ENCODE peak calls at places on chromosomes 11 and 22, in four cellular contexts. C, P, X and W are unnamed samples.

GRCh38 chr22:29700949-29701927 is 18.6 kb upstream of the CABP7 start:
- DNase-seq in C (peak), P (peak), X (no peak), W (peak)

GRCh38 chr22:43260818-43261217 is 73.9 kb upstream of the TTLL12 start:
- DNase-seq in C (peak), P (no peak), X (no peak), W (no peak)

GRCh38 chr11:2929511-2929879 is 275 bp upstream of the PHLDA2 start:
- DNase-seq in C (peak), P (peak), X (no peak), W (peak)

GRCh38 chr11:79083346-79083745 is 357.5 kb downstream of the TENM4 start:
- DNase-seq in C (peak), P (no peak), X (no peak), W (no peak)

GRCh38 chr11:10304495-10305261 is at the start of gene ADM:
- DNase-seq in C (peak), P (peak), X (no peak), W (peak)

GRCh38 chr11:93849751-93850584 is 450 bp downstream of the VSTM5 start:
- DNase-seq in C (no peak), P (peak), X (no peak), W (peak)

GRCh38 chr11:2450321-2451041 is 5.7 kb downstream of the KCNQ1 start:
- DNase-seq in C (no peak), P (no peak), X (no peak), W (peak)

GRCh38 chr11:122642971-122643370 is 12.6 kb upstream of the UBASH3B start:
- DNase-seq in C (peak), P (no peak), X (no peak), W (no peak)

GRCh38 chr11:35907648-35908431 is 36.0 kb upstream of the LDLRAD3 start:
- DNase-seq in C (peak), P (no peak), X (peak), W (no peak)

GRCh38 chr11:80595011-80595410 is 1154.2 kb upstream of the TENM4 start:
- DNase-seq in C (peak), P (no peak), X (no peak), W (no peak)

DNA sequence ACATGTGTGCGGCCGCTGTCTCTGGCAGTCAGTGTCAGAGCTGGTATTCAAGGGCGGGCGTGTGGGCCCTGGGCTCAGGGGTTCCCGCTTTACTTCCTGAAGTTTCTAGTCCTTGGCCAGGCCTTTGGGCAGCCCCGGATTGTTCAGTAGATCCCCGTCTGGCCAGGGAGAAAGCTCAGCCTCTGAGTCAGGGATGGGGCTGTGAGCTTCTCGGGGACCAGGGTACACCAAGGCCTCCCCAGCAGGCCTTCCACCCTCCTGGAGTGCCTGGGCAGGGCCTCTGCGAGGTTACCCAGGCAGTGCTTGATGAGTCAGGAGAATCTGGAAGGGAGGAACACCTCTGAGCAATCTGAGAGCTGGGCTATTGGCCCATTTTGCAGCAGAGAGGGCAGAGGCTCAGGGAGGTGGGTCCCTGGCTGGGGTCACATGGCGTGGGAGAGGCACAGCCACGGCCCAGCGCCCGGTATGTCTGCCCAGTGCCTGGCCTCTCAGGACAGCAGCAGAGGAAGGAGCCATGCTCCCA is 60.5 kb downstream of the RTL6 start:
- DNase-seq in C (peak), P (no peak), X (no peak), W (no peak)
- TF ChIP-seq RCOR1 in C (no peak), P (no peak), X (no peak), W (no peak)

GRCh38 chr11:61749607-61750217 is 2.7 kb upstream of the MYRF start:
- DNase-seq in C (no peak), P (peak), X (no peak), W (no peak)
- H2AFZ ChIP-seq in C (peak), P (peak), X (no peak), W (no peak)

DNA sequence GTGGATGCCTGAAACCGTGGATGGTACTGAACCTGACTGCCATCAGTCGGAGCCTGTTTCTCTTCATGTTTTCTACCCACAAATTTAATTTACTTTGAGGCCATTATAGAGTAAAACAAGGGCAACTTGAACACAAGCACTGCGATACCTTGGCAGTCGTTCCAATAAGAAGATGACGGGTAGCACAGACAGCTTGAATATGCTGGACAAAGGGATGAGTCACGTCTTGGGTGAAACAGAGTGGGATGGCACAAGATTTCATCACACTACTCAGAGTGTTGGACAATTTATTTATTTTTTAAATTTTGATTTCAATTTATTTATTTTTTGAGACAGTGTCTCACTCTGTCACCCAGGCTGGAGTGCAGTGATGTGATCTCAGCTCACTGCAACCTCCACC is 5.7 kb downstream of the DIXDC1 start:
- DNase-seq in C (peak), P (no peak), X (no peak), W (no peak)
- H3K4me3 ChIP-seq in C (no peak), P (no peak), X (no peak), W (no peak)

GRCh38 chr11:131422491-131422890 is 52.1 kb downstream of the NTM start:
- DNase-seq in C (no peak), P (no peak), X (no peak), W (no peak)

GRCh38 chr11:131428853-131429252 is 58.4 kb downstream of the NTM start:
- DNase-seq in C (no peak), P (no peak), X (no peak), W (no peak)

GRCh38 chr11:131421066-131421855 is 50.8 kb downstream of the NTM start:
- DNase-seq in C (no peak), P (no peak), X (no peak), W (no peak)

GRCh38 chr11:131425285-131425684 is 54.9 kb downstream of the NTM start:
- DNase-seq in C (no peak), P (no peak), X (no peak), W (no peak)

GRCh38 chr11:131423715-131424114 is 53.3 kb downstream of the NTM start:
- DNase-seq in C (peak), P (no peak), X (no peak), W (no peak)
- TF ChIP-seq RCOR1 in C (no peak), P (no peak), X (no peak), W (no peak)

GRCh38 chr11:76978818-76979217 is 55.4 kb upstream of the B3GNT6 start:
- DNase-seq in C (no peak), P (no peak), X (no peak), W (no peak)
- H2AFZ ChIP-seq in C (no peak), P (no peak), X (no peak), W (no peak)